ENCODE peak calls at places on chromosome 13, in five cellular contexts. One of them, this sample, is unnamed. For H3K4me1, the result is how much of the 10 kb centered on the place peaks cover.

GRCh38 chr13:33119022-33119735 is 103.0 kb downstream of the KL start:
- DNase-seq in thoracic aorta: no peak
- DNase-seq in psoas muscle: no peak
- DNase-seq in CD8-positive, alpha-beta memory T cell: no peak
- DNase-seq in ovary: no peak
- DNase-seq in this sample: no peak

GRCh38 chr13:107808388-107808787 is 406.9 kb downstream of the LIG4 start:
- DNase-seq in CD8-positive, alpha-beta memory T cell: no peak
- DNase-seq in ovary: no peak
- DNase-seq in thoracic aorta: no peak
- DNase-seq in psoas muscle: no peak
- DNase-seq in this sample: no peak

GRCh38 chr13:36543671-36544070 is 111.4 kb downstream of the CCNA1 start:
- DNase-seq in psoas muscle: no peak
- DNase-seq in ovary: no peak
- DNase-seq in thoracic aorta: no peak
- DNase-seq in CD8-positive, alpha-beta memory T cell: no peak
- DNase-seq in this sample: no peak

GRCh38 chr13:42984691-42985090 is 7.3 kb downstream of the EPSTI1 start:
- DNase-seq in ovary: no peak
- DNase-seq in CD8-positive, alpha-beta memory T cell: no peak
- DNase-seq in psoas muscle: no peak
- DNase-seq in thoracic aorta: no peak
- DNase-seq in this sample: no peak

GRCh38 chr13:80151016-80151415 is 189.9 kb downstream of the SPRY2 start:
- DNase-seq in thoracic aorta: no peak
- DNase-seq in CD8-positive, alpha-beta memory T cell: no peak
- DNase-seq in ovary: no peak
- DNase-seq in psoas muscle: no peak
- DNase-seq in this sample: no peak

GRCh38 chr13:109804654-109805053 is 18.3 kb upstream of the IRS2 start:
- DNase-seq in CD8-positive, alpha-beta memory T cell: no peak
- DNase-seq in psoas muscle: no peak
- DNase-seq in thoracic aorta: no peak
- DNase-seq in ovary: no peak
- DNase-seq in this sample: no peak

GRCh38 chr13:94329754-94330551 is 149.5 kb downstream of the DCT start:
- DNase-seq in CD8-positive, alpha-beta memory T cell: no peak
- DNase-seq in thoracic aorta: no peak
- DNase-seq in ovary: no peak
- DNase-seq in psoas muscle: no peak
- DNase-seq in this sample: peak

GRCh38 chr13:47623862-47624261 is 377.2 kb downstream of the SUCLA2 start:
- DNase-seq in CD8-positive, alpha-beta memory T cell: no peak
- DNase-seq in ovary: no peak
- DNase-seq in psoas muscle: no peak
- DNase-seq in thoracic aorta: no peak
- DNase-seq in this sample: no peak

GRCh38 chr13:37194428-37194861 is 89.0 kb upstream of the CSNK1A1L start:
- DNase-seq in thoracic aorta: no peak
- DNase-seq in CD8-positive, alpha-beta memory T cell: no peak
- DNase-seq in ovary: no peak
- DNase-seq in psoas muscle: no peak
- DNase-seq in this sample: no peak

GRCh38 chr13:30569901-30570576 is 47.7 kb upstream of the USPL1 start:
- DNase-seq in thoracic aorta: peak
- DNase-seq in CD8-positive, alpha-beta memory T cell: no peak
- DNase-seq in ovary: peak
- DNase-seq in psoas muscle: peak
- DNase-seq in this sample: peak

GRCh38 chr13:44768233-44768632 is 192.1 kb upstream of the TSC22D1 start:
- DNase-seq in ovary: no peak
- DNase-seq in psoas muscle: no peak
- DNase-seq in CD8-positive, alpha-beta memory T cell: no peak
- DNase-seq in thoracic aorta: no peak
- DNase-seq in this sample: no peak

GRCh38 chr13:106710267-106710666 is 142.3 kb upstream of the ARGLU1 start:
- DNase-seq in ovary: no peak
- DNase-seq in CD8-positive, alpha-beta memory T cell: no peak
- DNase-seq in psoas muscle: no peak
- DNase-seq in thoracic aorta: no peak
- DNase-seq in this sample: peak

GRCh38 chr13:51925865-51926527 is 64.2 kb downstream of the CCDC70 start:
- DNase-seq in psoas muscle: no peak
- DNase-seq in CD8-positive, alpha-beta memory T cell: no peak
- DNase-seq in ovary: no peak
- DNase-seq in thoracic aorta: no peak
- DNase-seq in this sample: no peak

GRCh38 chr13:52162279-52163101 is 3.1 kb upstream of the NEK3 start:
- DNase-seq in psoas muscle: no peak
- DNase-seq in CD8-positive, alpha-beta memory T cell: no peak
- DNase-seq in thoracic aorta: no peak
- DNase-seq in ovary: no peak
- DNase-seq in this sample: no peak

GRCh38 chr13:20882206-20882605 is 20.3 kb downstream of the XPO4 start:
- DNase-seq in thoracic aorta: no peak
- DNase-seq in psoas muscle: no peak
- DNase-seq in CD8-positive, alpha-beta memory T cell: no peak
- DNase-seq in ovary: no peak
- DNase-seq in this sample: no peak

GRCh38 chr13:105587786-105588185 is 947.7 kb downstream of the EFNB2 start:
- DNase-seq in ovary: no peak
- DNase-seq in CD8-positive, alpha-beta memory T cell: no peak
- DNase-seq in psoas muscle: no peak
- DNase-seq in thoracic aorta: no peak
- DNase-seq in this sample: no peak

GRCh38 chr13:49443327-49443688 is 556 bp downstream of the CAB39L start:
- DNase-seq in ovary: no peak
- DNase-seq in thoracic aorta: no peak
- DNase-seq in CD8-positive, alpha-beta memory T cell: no peak
- DNase-seq in psoas muscle: no peak
- DNase-seq in this sample: no peak

GRCh38 chr13:21683034-21683733 is 12.3 kb downstream of the FGF9 start:
- DNase-seq in thoracic aorta: no peak
- DNase-seq in ovary: no peak
- DNase-seq in psoas muscle: peak
- DNase-seq in CD8-positive, alpha-beta memory T cell: no peak
- DNase-seq in this sample: no peak

GRCh38 chr13:76440568-76440967 is 445.6 kb downstream of the KCTD12 start:
- DNase-seq in CD8-positive, alpha-beta memory T cell: no peak
- DNase-seq in psoas muscle: no peak
- DNase-seq in ovary: no peak
- DNase-seq in thoracic aorta: no peak
- DNase-seq in this sample: no peak

GRCh38 chr13:71459708-71460107 is 407.3 kb downstream of the DACH1 start:
- DNase-seq in psoas muscle: no peak
- DNase-seq in thoracic aorta: no peak
- DNase-seq in ovary: no peak
- DNase-seq in CD8-positive, alpha-beta memory T cell: no peak
- DNase-seq in this sample: no peak

GRCh38 chr13:43874512-43875092 is 4.9 kb downstream of the CCDC122 start:
- DNase-seq in CD8-positive, alpha-beta memory T cell: peak
- DNase-seq in thoracic aorta: no peak
- DNase-seq in psoas muscle: no peak
- DNase-seq in ovary: no peak
- DNase-seq in this sample: no peak

GRCh38 chr13:97659602-97660001 is 225.6 kb downstream of the RAP2A start:
- DNase-seq in psoas muscle: no peak
- DNase-seq in thoracic aorta: no peak
- DNase-seq in ovary: no peak
- DNase-seq in CD8-positive, alpha-beta memory T cell: no peak
- DNase-seq in this sample: no peak

GRCh38 chr13:66887088-66887487 is 343.0 kb downstream of the PCDH9 start:
- DNase-seq in thoracic aorta: no peak
- DNase-seq in ovary: no peak
- DNase-seq in psoas muscle: no peak
- DNase-seq in CD8-positive, alpha-beta memory T cell: no peak
- DNase-seq in this sample: no peak

GRCh38 chr13:44967656-44968451 is 21.4 kb downstream of the NUFIP1 start:
- DNase-seq in ovary: no peak
- DNase-seq in CD8-positive, alpha-beta memory T cell: no peak
- DNase-seq in psoas muscle: no peak
- DNase-seq in thoracic aorta: no peak
- DNase-seq in this sample: no peak

GRCh38 chr13:35163674-35164073 is 221.6 kb downstream of the NBEA start:
- DNase-seq in psoas muscle: no peak
- DNase-seq in thoracic aorta: no peak
- DNase-seq in CD8-positive, alpha-beta memory T cell: no peak
- DNase-seq in ovary: no peak
- DNase-seq in this sample: no peak

GRCh38 chr13:62250501-62251175 is 835.0 kb upstream of the PCDH20 start:
- DNase-seq in CD8-positive, alpha-beta memory T cell: no peak
- DNase-seq in thoracic aorta: no peak
- DNase-seq in psoas muscle: no peak
- DNase-seq in ovary: no peak
- DNase-seq in this sample: no peak

GRCh38 chr13:27965740-27966640 is 3.1 kb downstream of the CDX2 start:
- DNase-seq in thoracic aorta: no peak
- DNase-seq in psoas muscle: no peak
- DNase-seq in ovary: no peak
- DNase-seq in CD8-positive, alpha-beta memory T cell: no peak
- DNase-seq in this sample: no peak

DNA sequence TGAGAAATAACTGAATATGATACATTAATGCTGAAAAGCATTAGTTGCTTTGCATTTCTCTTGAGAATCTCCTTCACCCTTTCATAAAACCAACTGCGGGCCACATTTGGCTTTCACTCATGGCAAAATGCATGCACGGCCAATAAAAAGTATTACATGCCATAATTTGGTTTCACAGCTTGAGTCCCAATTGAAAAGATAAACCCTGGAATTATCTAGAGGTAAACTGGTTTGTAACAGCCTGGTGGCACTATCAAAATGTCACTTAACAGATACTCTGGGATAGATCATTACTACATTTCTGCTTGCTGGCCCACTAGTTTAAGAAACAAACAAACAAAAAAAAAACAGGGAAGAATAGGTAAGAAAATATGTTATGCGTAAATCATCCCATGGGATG is 3.9 kb downstream of the OBI1 start:
- DNase-seq in CD8-positive, alpha-beta memory T cell: no peak
- DNase-seq in thoracic aorta: no peak
- DNase-seq in ovary: no peak
- DNase-seq in psoas muscle: no peak
- DNase-seq in this sample: no peak
- H3K4me1 ChIP-seq in CD8-positive, alpha-beta memory T cell: under half
- H3K4me1 ChIP-seq in thoracic aorta: under half
- H3K4me1 ChIP-seq in ovary: under half
- H3K4me1 ChIP-seq in psoas muscle: under half
- H3K4me1 ChIP-seq in this sample: under half

GRCh38 chr13:32086791-32087441 is 55.3 kb downstream of the FRY start:
- DNase-seq in psoas muscle: no peak
- DNase-seq in ovary: no peak
- DNase-seq in CD8-positive, alpha-beta memory T cell: no peak
- DNase-seq in thoracic aorta: no peak
- DNase-seq in this sample: no peak
- H3K4me1 ChIP-seq in psoas muscle: under half
- H3K4me1 ChIP-seq in ovary: under half
- H3K4me1 ChIP-seq in CD8-positive, alpha-beta memory T cell: under half
- H3K4me1 ChIP-seq in thoracic aorta: under half
- H3K4me1 ChIP-seq in this sample: under half

GRCh38 chr13:99418663-99419140 is 82.6 kb upstream of the TM9SF2 start:
- DNase-seq in ovary: no peak
- DNase-seq in CD8-positive, alpha-beta memory T cell: no peak
- DNase-seq in thoracic aorta: no peak
- DNase-seq in psoas muscle: no peak
- DNase-seq in this sample: no peak
- H3K4me1 ChIP-seq in ovary: under half
- H3K4me1 ChIP-seq in CD8-positive, alpha-beta memory T cell: half or more
- H3K4me1 ChIP-seq in thoracic aorta: under half
- H3K4me1 ChIP-seq in psoas muscle: under half
- H3K4me1 ChIP-seq in this sample: under half

GRCh38 chr13:75371223-75371622 is 110.7 kb downstream of the TBC1D4 start:
- DNase-seq in ovary: no peak
- DNase-seq in CD8-positive, alpha-beta memory T cell: no peak
- DNase-seq in thoracic aorta: no peak
- DNase-seq in psoas muscle: no peak
- DNase-seq in this sample: no peak
- H3K4me1 ChIP-seq in ovary: under half
- H3K4me1 ChIP-seq in CD8-positive, alpha-beta memory T cell: under half
- H3K4me1 ChIP-seq in thoracic aorta: under half
- H3K4me1 ChIP-seq in psoas muscle: half or more
- H3K4me1 ChIP-seq in this sample: under half

GRCh38 chr13:91564422-91564821 is 166.0 kb downstream of the GPC5 start:
- DNase-seq in CD8-positive, alpha-beta memory T cell: no peak
- DNase-seq in thoracic aorta: no peak
- DNase-seq in psoas muscle: no peak
- DNase-seq in ovary: no peak
- DNase-seq in this sample: no peak
- H3K4me1 ChIP-seq in CD8-positive, alpha-beta memory T cell: under half
- H3K4me1 ChIP-seq in thoracic aorta: under half
- H3K4me1 ChIP-seq in psoas muscle: under half
- H3K4me1 ChIP-seq in ovary: under half
- H3K4me1 ChIP-seq in this sample: under half

This sample was measured in heart left ventricle.